ENCODE peak calls at places on chromosomes 6 and 20, in seven cellular contexts. H is SK-N-DZ; J is 8988T; T is CD4-positive, CD25-positive, alpha-beta regulatory T cell; G is Calu3; E is hippocampal formation; I is GM03348. P is an unnamed sample.

GRCh38 chr6:3650959-3651697 is 100.4 kb downstream of the PXDC1 start:
- DNase-seq in T (no peak), J (no peak), G (no peak), I (no peak), H (no peak), E (no peak), P (no peak)

GRCh38 chr6:157647261-157647915 is 175.7 kb upstream of the SNX9 start:
- DNase-seq in G (no peak), H (no peak), J (no peak), T (peak), I (no peak), E (no peak), P (no peak)

GRCh38 chr20:57847104-57847503 is 137.3 kb upstream of the PMEPA1 start:
- DNase-seq in H (no peak), J (no peak), E (no peak), I (no peak), G (no peak), T (no peak), P (no peak)

GRCh38 chr20:62716198-62716940 is 7.7 kb downstream of the NTSR1 start:
- DNase-seq in G (no peak), H (no peak), E (no peak), T (peak), J (no peak), I (no peak), P (no peak)

GRCh38 chr6:9646346-9647042 is 768.4 kb downstream of the TFAP2A start:
- DNase-seq in J (no peak), T (no peak), I (peak), E (no peak), H (no peak), G (no peak), P (no peak)

GRCh38 chr6:139695361-139695760 is 320.9 kb upstream of the CITED2 start:
- DNase-seq in J (no peak), I (no peak), E (no peak), T (no peak), H (no peak), G (no peak), P (no peak)

GRCh38 chr6:31778999-31779885 is 2.1 kb upstream of the VWA7 start:
- DNase-seq in G (no peak), T (no peak), J (no peak), E (no peak), H (no peak), I (no peak), P (no peak)

GRCh38 chr6:83708546-83708969 is 343 bp downstream of the SNAP91 start:
- DNase-seq in T (no peak), H (peak), G (no peak), J (no peak), E (no peak), I (peak), P (no peak)

GRCh38 chr6:158121335-158121734 is 46.7 kb downstream of the SERAC1 start:
- DNase-seq in I (no peak), J (no peak), E (no peak), H (no peak), T (no peak), G (no peak), P (no peak)

GRCh38 chr6:134896881-134897280 is 53.0 kb downstream of the ALDH8A1 start:
- DNase-seq in H (no peak), T (no peak), I (no peak), E (no peak), G (no peak), J (no peak), P (no peak)

GRCh38 chr6:110525001-110525400 is 48.6 kb upstream of the SLC22A16 start:
- DNase-seq in I (no peak), H (no peak), T (no peak), J (no peak), E (no peak), G (no peak), P (no peak)

GRCh38 chr20:22577515-22578220 is 6.7 kb downstream of the FOXA2 start:
- DNase-seq in G (no peak), E (no peak), H (no peak), T (no peak), I (no peak), J (no peak), P (no peak)

GRCh38 chr6:90346729-90347128 is 50.1 kb upstream of the BACH2 start:
- DNase-seq in G (no peak), T (no peak), I (no peak), E (no peak), H (no peak), J (no peak), P (no peak)

GRCh38 chr20:22825076-22825475 is 210.0 kb upstream of the SSTR4 start:
- DNase-seq in H (no peak), T (no peak), J (no peak), E (no peak), G (no peak), I (no peak), P (peak)

GRCh38 chr6:38131527-38131965 is 312.0 kb downstream of the ZFAND3 start:
- DNase-seq in I (peak), T (peak), J (no peak), H (no peak), G (no peak), E (no peak), P (peak)

P was measured in non-pigmented ciliary epithelial cell.